ENCODE peak calls at places on chromosomes 13 and 19, in six cellular contexts. One of them, this sample, is unnamed.

GRCh38 chr13:32905063-32905863 is 111.0 kb upstream of the KL start:
- DNase-seq in aorta: no peak
- DNase-seq in CD8-positive, alpha-beta memory T cell: no peak
- DNase-seq in brain microvascular endothelial cell: no peak
- DNase-seq in tibial nerve: no peak
- DNase-seq in adipocyte: no peak
- DNase-seq in this sample: peak; percentile 51

GRCh38 chr19:38155453-38155852 is 68.6 kb downstream of the DPF1 start:
- DNase-seq in tibial nerve: no peak
- DNase-seq in aorta: no peak
- DNase-seq in brain microvascular endothelial cell: peak; percentile 28
- DNase-seq in CD8-positive, alpha-beta memory T cell: no peak
- DNase-seq in adipocyte: no peak
- DNase-seq in this sample: no peak

GRCh38 chr13:73220966-73221720 is 162.3 kb downstream of the KLF5 start:
- DNase-seq in aorta: no peak
- DNase-seq in brain microvascular endothelial cell: peak; percentile 24
- DNase-seq in adipocyte: no peak
- DNase-seq in CD8-positive, alpha-beta memory T cell: no peak
- DNase-seq in tibial nerve: no peak
- DNase-seq in this sample: no peak

GRCh38 chr13:74290324-74290773 is 156.1 kb upstream of the KLF12 start:
- DNase-seq in aorta: no peak
- DNase-seq in CD8-positive, alpha-beta memory T cell: no peak
- DNase-seq in adipocyte: peak; percentile 81
- DNase-seq in brain microvascular endothelial cell: peak; percentile 78
- DNase-seq in tibial nerve: no peak
- DNase-seq in this sample: no peak

GRCh38 chr13:96650301-96650886 is 343.9 kb downstream of the OXGR1 start:
- DNase-seq in CD8-positive, alpha-beta memory T cell: no peak
- DNase-seq in tibial nerve: no peak
- DNase-seq in aorta: no peak
- DNase-seq in adipocyte: peak; percentile 70
- DNase-seq in brain microvascular endothelial cell: peak; percentile 76
- DNase-seq in this sample: peak; percentile 87

GRCh38 chr19:52963229-52963760 is 614 bp upstream of the ZNF816 start:
- DNase-seq in tibial nerve: no peak
- DNase-seq in CD8-positive, alpha-beta memory T cell: no peak
- DNase-seq in adipocyte: peak; percentile 53
- DNase-seq in aorta: no peak
- DNase-seq in brain microvascular endothelial cell: no peak
- DNase-seq in this sample: no peak

GRCh38 chr13:48199404-48199991 is 33.5 kb upstream of the ITM2B start:
- DNase-seq in CD8-positive, alpha-beta memory T cell: no peak
- DNase-seq in adipocyte: no peak
- DNase-seq in tibial nerve: no peak
- DNase-seq in aorta: no peak
- DNase-seq in brain microvascular endothelial cell: no peak
- DNase-seq in this sample: no peak

GRCh38 chr19:2867025-2867991 is at the start of gene ZNF556:
- DNase-seq in aorta: no peak
- DNase-seq in CD8-positive, alpha-beta memory T cell: no peak
- DNase-seq in brain microvascular endothelial cell: no peak
- DNase-seq in tibial nerve: no peak
- DNase-seq in adipocyte: no peak
- DNase-seq in this sample: no peak

GRCh38 chr19:3725640-3726310 is 17.6 kb downstream of the TJP3 start:
- DNase-seq in aorta: no peak
- DNase-seq in CD8-positive, alpha-beta memory T cell: no peak
- DNase-seq in adipocyte: no peak
- DNase-seq in brain microvascular endothelial cell: no peak
- DNase-seq in tibial nerve: no peak
- DNase-seq in this sample: no peak

This sample was measured in foreskin fibroblast.